ENCODE peak calls at places on chromosomes 7 and 10, in eight cellular contexts. D is pancreas; T is GM10248; V is WERI-Rb-1; J is endothelial cell of umbilical vein; L is mucosa of descending colon; C is GM12865; M is CD8-positive, alpha-beta T cell. Z is an unnamed sample.

GRCh38 chr10:61554925-61555324 is 101.7 kb upstream of the TMEM26 start:
- DNase-seq in T (no peak), D (no peak), L (no peak), V (no peak), M (no peak), J (no peak), C (no peak), Z (no peak)

GRCh38 chr10:121735248-121735647 is 137.0 kb upstream of the FGFR2 start:
- DNase-seq in M (no peak), D (no peak), J (no peak), V (no peak), L (no peak), T (no peak), C (no peak), Z (no peak)

GRCh38 chr7:87878208-87878735 is 2.0 kb downstream of the DBF4 start:
- DNase-seq in M (no peak), D (no peak), J (peak; percentile 20), V (no peak), C (no peak), T (no peak), L (no peak), Z (no peak)

GRCh38 chr10:38157270-38157685 is 63.1 kb downstream of the ZNF37A start:
- DNase-seq in V (no peak), T (no peak), L (no peak), J (no peak), C (no peak), M (no peak), D (no peak), Z (no peak)

GRCh38 chr10:16992611-16993119 is 136.9 kb downstream of the CUBN start:
- DNase-seq in M (no peak), C (no peak), D (no peak), V (no peak), J (peak; percentile 85), L (no peak), T (no peak), Z (no peak)

GRCh38 chr7:91837397-91838070 is 43.0 kb downstream of the MTERF1 start:
- DNase-seq in M (no peak), V (no peak), C (no peak), T (no peak), L (no peak), J (no peak), D (no peak), Z (no peak)

GRCh38 chr7:141864765-141865447 is 23.6 kb upstream of the PRSS37 start:
- DNase-seq in C (no peak), L (no peak), V (no peak), M (no peak), T (no peak), D (no peak), J (no peak), Z (no peak)

GRCh38 chr7:124284937-124285336 is 252.1 kb upstream of the TMEM229A start:
- DNase-seq in M (no peak), C (no peak), T (no peak), D (no peak), L (no peak), V (no peak), J (no peak), Z (no peak)

GRCh38 chr10:71431216-71431944 is 34.7 kb downstream of the CDH23 start:
- DNase-seq in V (no peak), J (no peak), L (no peak), D (no peak), T (no peak), C (no peak), M (no peak), Z (no peak)

GRCh38 chr7:107995184-107996071 is 7.5 kb downstream of the LAMB1 start:
- DNase-seq in C (no peak), V (peak; percentile 51), L (no peak), M (no peak), T (no peak), J (peak; percentile 99), D (no peak), Z (no peak)

GRCh38 chr10:32167450-32167849 is 111.2 kb upstream of the KIF5B start:
- DNase-seq in C (peak; percentile 72), V (no peak), D (no peak), L (no peak), M (no peak), J (no peak), T (no peak), Z (no peak)

GRCh38 chr7:134477954-134478353 is 19.1 kb upstream of the AKR1B1 start:
- DNase-seq in T (no peak), J (no peak), L (no peak), C (no peak), V (no peak), M (no peak), D (no peak), Z (no peak)

GRCh38 chr7:134480730-134481129 is 21.8 kb upstream of the AKR1B1 start:
- DNase-seq in L (no peak), V (no peak), C (no peak), M (no peak), D (peak; percentile 20), J (peak; percentile 71), T (no peak), Z (no peak)

GRCh38 chr7:134481167-134481566 is 22.3 kb upstream of the AKR1B1 start:
- DNase-seq in J (no peak), C (no peak), V (no peak), L (no peak), T (no peak), D (no peak), M (no peak), Z (no peak)

GRCh38 chr7:134480202-134480601 is 21.3 kb upstream of the AKR1B1 start:
- DNase-seq in V (no peak), D (no peak), T (no peak), C (no peak), M (no peak), J (no peak), L (no peak), Z (no peak)

DNA sequence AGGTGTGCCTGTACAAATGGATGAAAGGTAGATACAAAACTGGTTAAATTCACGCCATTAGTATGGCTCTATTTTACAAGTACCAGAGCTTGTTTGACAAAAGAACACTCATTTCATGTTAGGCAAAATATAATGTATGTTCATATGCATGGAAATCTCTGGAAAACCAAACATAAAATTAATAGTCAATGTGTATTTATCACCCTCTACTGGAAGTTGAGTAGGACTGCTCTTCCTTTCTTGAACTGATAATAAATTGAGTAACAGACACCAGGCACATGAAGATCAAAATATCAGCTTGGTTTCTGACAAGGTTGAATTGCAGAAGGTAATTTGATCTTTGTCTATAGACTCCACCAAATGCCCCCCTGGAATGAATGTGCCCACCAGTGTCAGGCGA is 19.8 kb upstream of the AKR1B1 start:
- DNase-seq in V (no peak), J (no peak), C (no peak), D (no peak), M (no peak), T (no peak), L (no peak), Z (no peak)
- TF ChIP-seq CTCF in V (no peak), J (no peak), C (no peak), D (no peak), M (no peak), T (no peak), L (no peak), Z (no peak)

GRCh38 chr10:26571655-26572054 is 125.8 kb upstream of the PDSS1 start:
- DNase-seq in C (peak; percentile 18), J (no peak), M (no peak), D (no peak), L (no peak), T (no peak), V (no peak), Z (no peak)

GRCh38 chr10:26567349-26567721 is 129.2 kb downstream of the APBB1IP start:
- DNase-seq in L (no peak), J (no peak), V (no peak), M (no peak), D (no peak), C (no peak), T (no peak), Z (peak; percentile 14)

DNA sequence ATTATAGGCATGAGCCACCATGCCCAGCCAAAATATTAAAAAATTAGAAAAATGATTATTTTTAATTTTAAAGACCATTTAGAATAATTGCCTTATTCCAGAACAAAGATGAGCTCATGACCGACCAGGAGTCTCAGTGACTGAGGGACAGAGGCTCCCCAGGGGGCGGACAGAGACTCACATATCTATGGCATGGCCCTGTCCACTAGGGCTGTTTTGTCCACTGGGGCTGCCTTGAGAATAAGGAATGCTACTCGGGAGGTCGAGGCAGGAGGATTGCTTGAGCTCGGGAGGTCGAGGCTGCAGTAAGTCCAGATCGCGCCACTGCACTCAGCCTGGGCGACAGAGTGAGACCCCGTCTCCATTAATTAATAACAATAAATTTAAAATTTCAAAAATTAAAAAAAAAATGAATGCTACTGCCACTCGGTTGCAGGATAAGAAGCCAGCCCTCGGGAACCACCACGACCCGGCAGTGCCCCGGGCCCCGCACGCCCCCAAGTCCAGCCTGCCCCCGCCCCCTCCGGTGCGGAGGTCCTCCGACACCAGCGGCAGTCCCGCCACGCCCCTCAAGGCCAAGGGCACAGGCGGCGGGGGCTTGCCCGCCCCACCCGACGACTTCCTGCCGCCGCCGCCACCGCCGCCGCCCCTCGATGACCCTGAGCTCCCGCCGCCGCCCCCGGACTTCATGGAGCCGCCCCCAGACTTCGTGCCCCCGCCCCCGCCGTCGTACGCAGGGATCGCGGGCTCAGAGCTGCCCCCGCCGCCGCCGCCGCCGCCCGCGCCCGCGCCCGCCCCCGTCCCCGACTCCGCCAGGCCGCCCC is 128.6 kb downstream of the APBB1IP start:
- DNase-seq in M (no peak), T (no peak), V (peak; percentile 57), C (no peak), L (no peak), J (no peak), D (no peak), Z (peak; percentile 12)
- TF ChIP-seq CTCF in M (no peak), T (no peak), V (no peak), C (no peak), L (no peak), J (no peak), D (no peak), Z (no peak)

GRCh38 chr7:115086146-115086841 is 164.4 kb downstream of the MDFIC start:
- DNase-seq in M (no peak), V (no peak), D (no peak), C (no peak), T (no peak), L (no peak), J (no peak), Z (no peak)
- TF ChIP-seq CTCF in M (no peak), V (no peak), D (no peak), C (no peak), T (no peak), L (no peak), J (no peak), Z (no peak)

DNA sequence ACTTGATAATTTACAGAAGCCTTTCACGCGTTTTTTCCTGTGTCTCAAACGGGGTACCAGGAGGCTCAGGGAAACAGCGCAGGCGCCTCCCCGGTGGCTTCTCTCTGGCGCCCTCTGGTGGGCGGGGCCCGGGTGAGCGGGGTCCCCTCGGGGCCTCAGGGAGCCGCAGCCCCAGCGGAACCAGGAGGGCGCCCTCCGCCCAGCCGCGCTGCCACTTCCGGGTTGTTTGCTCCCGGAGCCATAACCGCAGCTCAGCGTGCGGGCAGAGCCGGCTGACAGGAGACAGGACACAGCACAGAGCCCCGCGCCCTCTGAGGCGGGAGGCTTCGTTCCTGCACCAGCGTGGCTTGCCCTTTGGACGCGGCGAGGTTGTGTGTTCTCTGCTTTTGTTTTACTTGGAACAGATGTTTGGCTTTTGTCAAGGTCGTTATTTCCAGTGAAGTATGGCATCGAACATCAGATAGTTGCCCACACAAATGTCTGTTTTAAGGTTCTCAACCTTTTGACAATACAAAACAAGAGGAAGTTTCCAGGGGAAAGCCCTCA is 6.9 kb upstream of the CYP2E1 start:
- DNase-seq in C (peak; percentile 79), D (peak; percentile 88), J (peak; percentile 47), M (peak; percentile 89), L (peak; percentile 93), V (peak; percentile 79), T (peak; percentile 90), Z (no peak)
- TF ChIP-seq CTCF in C (peak; percentile 84), D (peak; percentile 99), J (peak; percentile 82), M (peak; percentile 88), L (peak; percentile 92), V (peak; percentile 70), T (peak; percentile 77), Z (peak; percentile 46)

Z was measured in neural crest cell.